ENCODE peak calls at places on chromosome 21, in ten cellular contexts. X, B, K, L, Z, U, E, R, N and I are unnamed samples. For H3K27me3, the result is how much of the 10 kb centered on the place peaks cover.

GRCh38 chr21:31658053-31658452 is 1.4 kb upstream of the SOD1 start:
- DNase-seq in L (no peak), Z (peak), X (no peak), E (no peak), B (no peak), K (peak), N (no peak), U (peak), R (no peak), I (no peak)

GRCh38 chr21:35084869-35085268 is 35.8 kb upstream of the RUNX1 start:
- DNase-seq in R (no peak), Z (no peak), B (no peak), L (no peak), U (no peak), E (no peak), K (no peak), X (no peak), N (peak), I (no peak)

GRCh38 chr21:34335316-34335715 is 28.5 kb upstream of the KCNE2 start:
- DNase-seq in Z (no peak), U (no peak), L (no peak), N (no peak), K (no peak), E (no peak), X (no peak), B (no peak), R (no peak), I (no peak)

GRCh38 chr21:23694396-23694795 is 1912.9 kb downstream of the MRPL39 start:
- DNase-seq in E (no peak), R (no peak), N (no peak), L (no peak), B (no peak), Z (no peak), K (no peak), X (no peak), U (no peak), I (no peak)

GRCh38 chr21:33857846-33858671 is 57.5 kb downstream of the ATP5PO start:
- DNase-seq in R (no peak), K (no peak), Z (no peak), E (no peak), N (no peak), L (no peak), B (no peak), U (no peak), X (no peak), I (no peak)

GRCh38 chr21:31236528-31236927 is 107.5 kb downstream of the TIAM1 start:
- DNase-seq in E (no peak), X (no peak), B (no peak), U (no peak), L (no peak), N (no peak), Z (no peak), R (no peak), K (no peak), I (no peak)

GRCh38 chr21:34073749-34074282 is 438 bp downstream of the MRPS6 start:
- DNase-seq in L (peak), Z (peak), K (peak), E (peak), N (no peak), R (peak), B (peak), U (peak), X (peak), I (no peak)

GRCh38 chr21:34019402-34019801 is 54.0 kb upstream of the MRPS6 start:
- DNase-seq in E (no peak), L (no peak), Z (no peak), R (no peak), U (no peak), K (no peak), B (no peak), X (no peak), N (no peak), I (no peak)

GRCh38 chr21:14121719-14122118 is 89.0 kb downstream of the LIPI start:
- DNase-seq in E (no peak), Z (no peak), U (no peak), R (no peak), B (no peak), N (no peak), X (no peak), L (no peak), K (no peak), I (no peak)

GRCh38 chr21:42749226-42749625 is 95.8 kb downstream of the PDE9A start:
- DNase-seq in X (no peak), L (no peak), B (no peak), Z (no peak), N (no peak), U (no peak), K (no peak), R (no peak), E (no peak), I (no peak)

GRCh38 chr21:44049182-44049581 is 37.1 kb downstream of the TRAPPC10 start:
- DNase-seq in B (no peak), R (no peak), X (no peak), L (no peak), U (no peak), N (no peak), Z (no peak), E (no peak), K (no peak), I (no peak)

GRCh38 chr21:20802631-20803260 is 195.5 kb upstream of the NCAM2 start:
- DNase-seq in N (no peak), L (no peak), K (no peak), U (no peak), Z (no peak), R (no peak), E (no peak), B (no peak), X (no peak), I (no peak)

GRCh38 chr21:33266050-33266783 is at the start of gene IL10RB:
- DNase-seq in R (peak), U (peak), X (peak), E (peak), L (peak), Z (peak), B (peak), N (peak), K (peak), I (peak)

GRCh38 chr21:42818328-42818749 is 61.0 kb downstream of the WDR4 start:
- DNase-seq in K (peak), U (peak), R (peak), X (peak), E (peak), N (peak), B (peak), Z (peak), L (peak), I (peak)

GRCh38 chr21:25938673-25939395 is 204.1 kb downstream of the GABPA start:
- DNase-seq in U (no peak), Z (peak), X (no peak), N (no peak), R (no peak), K (no peak), B (no peak), L (peak), E (no peak), I (peak)

GRCh38 chr21:42672699-42673458 is 19.5 kb downstream of the PDE9A start:
- DNase-seq in B (no peak), Z (no peak), E (no peak), L (no peak), U (no peak), N (peak), R (no peak), K (no peak), X (peak), I (no peak)

GRCh38 chr21:23016617-23017016 is 2018.4 kb downstream of the NCAM2 start:
- DNase-seq in L (no peak), X (no peak), R (no peak), B (no peak), N (no peak), K (no peak), Z (no peak), U (no peak), E (no peak), I (no peak)

GRCh38 chr21:37665230-37666024 is 250.8 kb downstream of the KCNJ6 start:
- DNase-seq in R (no peak), L (no peak), N (no peak), Z (no peak), X (no peak), U (no peak), K (no peak), B (no peak), E (no peak), I (no peak)

DNA sequence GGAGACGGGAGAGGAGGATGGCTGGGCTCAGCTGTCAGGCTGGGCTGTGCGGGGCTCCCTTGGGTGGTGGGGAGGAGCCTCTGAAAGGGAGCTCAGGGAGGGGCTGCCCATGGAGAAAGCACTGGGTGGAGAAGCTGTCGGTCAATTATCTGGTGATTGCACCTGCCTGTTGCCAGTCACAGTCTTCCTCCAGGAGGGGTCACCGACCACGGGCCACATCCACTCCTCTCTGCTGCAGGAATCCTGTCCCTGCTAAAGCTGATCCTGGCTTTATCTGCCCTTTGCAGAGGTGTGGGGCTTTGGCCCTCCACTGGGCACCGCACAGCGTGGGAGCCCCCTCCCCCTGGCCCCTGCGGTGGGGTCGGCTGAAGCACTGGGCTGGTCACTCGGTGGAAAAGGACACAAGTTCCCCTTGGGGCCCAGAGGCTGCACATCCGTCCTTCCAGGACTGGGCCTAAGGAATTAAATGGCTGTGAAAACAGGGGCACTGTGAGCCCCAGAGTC is 21.8 kb upstream of the COL18A1 start:
- DNase-seq in L (no peak), N (no peak), Z (no peak), U (peak), K (no peak), E (no peak), R (peak), X (no peak), B (peak), I (no peak)
- H3K27me3 ChIP-seq in L (under half), N (under half), Z (under half), U (under half), K (under half), E (under half), R (under half), X (under half), B (under half), I (under half)

GRCh38 chr21:39386194-39386593 is 37.3 kb upstream of the HMGN1 start:
- DNase-seq in L (peak), R (no peak), K (no peak), U (peak), X (peak), N (peak), E (no peak), B (peak), Z (peak), I (peak)

GRCh38 chr21:39388038-39388810 is 39.3 kb upstream of the HMGN1 start:
- DNase-seq in B (peak), X (peak), N (peak), U (peak), E (peak), K (peak), R (peak), Z (peak), L (peak), I (peak)

GRCh38 chr21:39387461-39388037 is 38.7 kb upstream of the HMGN1 start:
- DNase-seq in N (peak), U (peak), L (peak), Z (peak), B (peak), K (peak), R (peak), E (peak), X (peak), I (peak)

GRCh38 chr21:39385299-39386145 is 36.6 kb upstream of the HMGN1 start:
- DNase-seq in U (peak), N (peak), B (peak), L (peak), R (peak), X (peak), E (peak), K (peak), Z (peak), I (peak)

GRCh38 chr21:39386899-39387298 is 38.0 kb upstream of the HMGN1 start:
- DNase-seq in E (no peak), X (no peak), N (no peak), Z (no peak), L (no peak), B (no peak), K (no peak), R (no peak), U (peak), I (no peak)
- H3K27ac ChIP-seq in E (peak), X (no peak), N (no peak), Z (peak), L (peak), B (no peak), K (peak), R (peak), U (no peak), I (peak)

GRCh38 chr21:29290245-29290644 is 8.5 kb upstream of the BACH1 start:
- DNase-seq in N (no peak), U (no peak), Z (no peak), K (no peak), L (no peak), R (no peak), X (no peak), E (no peak), B (no peak), I (no peak)

GRCh38 chr21:29289317-29289716 is 9.4 kb upstream of the BACH1 start:
- DNase-seq in X (no peak), K (no peak), R (no peak), L (no peak), B (no peak), E (no peak), N (no peak), Z (no peak), U (no peak), I (no peak)

GRCh38 chr21:29287383-29287782 is 11.3 kb upstream of the BACH1 start:
- DNase-seq in Z (no peak), X (no peak), K (no peak), B (no peak), N (no peak), U (no peak), E (no peak), L (no peak), R (no peak), I (no peak)

GRCh38 chr21:29293495-29293894 is 5.2 kb upstream of the BACH1 start:
- DNase-seq in K (peak), X (no peak), Z (no peak), U (no peak), R (no peak), E (no peak), L (no peak), N (no peak), B (no peak), I (no peak)

GRCh38 chr21:29288239-29288638 is 10.5 kb upstream of the BACH1 start:
- DNase-seq in K (no peak), L (no peak), U (no peak), B (no peak), R (no peak), E (no peak), Z (no peak), N (no peak), X (no peak), I (no peak)
- TF ChIP-seq CTCF in K (no peak), L (no peak), U (no peak), B (no peak), R (no peak), E (no peak), Z (no peak), N (no peak), X (no peak), I (no peak)

GRCh38 chr21:41506526-41507520 is 1.1 kb downstream of the TMPRSS2 start:
- DNase-seq in N (no peak), K (no peak), U (no peak), E (no peak), B (no peak), X (peak), Z (no peak), L (peak), R (peak), I (peak)
- H3K27me3 ChIP-seq in N (under half), K (under half), U (under half), E (under half), B (half or more), X (under half), Z (under half), L (under half), R (under half), I (under half)

GRCh38 chr21:15273244-15273643 is 208.4 kb upstream of the NRIP1 start:
- DNase-seq in L (no peak), K (no peak), R (no peak), E (no peak), U (no peak), X (no peak), N (no peak), B (no peak), Z (no peak), I (no peak)
- H3K27ac ChIP-seq in L (no peak), K (no peak), R (no peak), E (no peak), U (no peak), X (no peak), N (no peak), B (no peak), Z (no peak), I (no peak)

DNA sequence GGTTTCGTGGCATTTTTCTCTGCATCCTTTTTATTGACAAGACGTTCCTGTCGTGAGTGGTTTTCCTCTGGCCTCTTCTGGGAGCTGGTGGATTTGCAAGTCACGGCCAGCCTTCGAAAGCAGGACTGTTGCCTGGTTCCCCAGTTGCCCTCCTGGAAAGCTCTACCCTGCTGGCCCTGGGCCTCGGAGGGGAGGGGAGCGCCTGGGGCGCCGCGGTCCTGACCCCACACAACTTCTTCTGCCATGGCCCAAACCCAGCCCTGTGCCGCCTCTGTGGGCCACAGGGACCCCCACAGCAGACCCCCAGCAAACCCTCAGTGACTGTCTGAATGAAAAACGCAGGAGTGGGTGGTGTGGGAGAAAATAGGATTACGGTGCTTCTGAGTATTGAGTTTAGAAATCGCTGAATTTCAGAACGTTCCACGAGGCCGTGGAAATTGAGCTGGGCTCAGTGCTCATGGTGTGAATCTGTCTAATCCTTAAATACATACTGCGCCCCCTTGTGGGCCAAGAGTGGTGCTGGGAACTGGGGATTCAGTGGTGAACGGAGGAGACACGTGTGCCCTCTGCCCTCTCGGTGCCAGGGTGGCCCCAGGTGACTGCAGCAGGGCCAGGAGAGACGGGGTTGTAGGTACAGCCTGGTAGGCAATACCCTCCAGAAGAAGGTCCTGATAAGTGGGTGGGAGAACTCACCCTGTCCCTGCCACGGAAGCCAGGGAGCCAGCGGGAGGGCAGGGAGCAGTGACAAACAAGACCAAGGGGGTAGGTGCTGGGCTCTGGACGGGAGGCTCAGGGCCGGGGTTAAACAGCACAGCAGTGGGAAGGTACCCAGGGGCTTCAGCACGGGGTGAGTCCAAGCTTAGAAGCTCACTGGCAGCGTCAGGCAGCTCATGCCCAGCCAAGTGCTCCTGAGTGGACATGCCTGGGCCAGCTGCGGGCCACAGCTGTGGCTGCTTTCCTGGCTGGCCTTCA is 101.2 kb upstream of the COL6A1 start:
- DNase-seq in X (peak), N (peak), E (peak), L (peak), U (peak), B (peak), K (peak), Z (peak), R (peak), I (peak)
- TF ChIP-seq CTCF in X (peak), N (peak), E (peak), L (peak), U (no peak), B (peak), K (peak), Z (peak), R (peak), I (peak)

DNA sequence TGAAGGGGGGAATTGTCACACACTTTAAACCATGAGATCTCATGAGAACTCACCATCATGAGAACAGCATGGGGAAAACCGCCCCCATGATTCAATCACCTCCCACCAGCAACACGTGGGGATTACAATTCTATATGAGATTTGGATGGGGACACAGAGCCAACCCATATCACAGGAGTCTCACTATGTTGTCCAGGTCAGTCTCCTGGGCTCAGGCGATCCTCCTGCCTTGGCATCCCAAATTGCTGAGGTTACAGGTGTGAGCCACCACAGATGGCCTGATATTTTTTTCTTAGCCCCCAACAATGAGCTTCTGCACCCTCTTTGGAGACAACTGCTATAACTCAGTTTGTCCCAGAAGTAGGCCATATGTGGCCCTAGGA is 22.5 kb upstream of the MORC3 start:
- DNase-seq in U (no peak), Z (no peak), E (no peak), N (no peak), R (no peak), L (no peak), X (no peak), B (no peak), K (no peak), I (no peak)
- H3K27me3 ChIP-seq in U (under half), Z (under half), E (under half), N (under half), R (under half), L (under half), X (under half), B (under half), K (under half), I (under half)